ENCODE peak calls at places on chromosomes 6 and 20, in ten cellular contexts. K, E, R, A, S, L, B, D, N and M are unnamed samples.

GRCh38 chr20:63708301-63709148 is 686 bp downstream of the ZGPAT start:
- DNase-seq in K (no peak), E (peak; percentile 81), R (peak; percentile 28), A (no peak), S (peak; percentile 47), L (no peak), B (peak; percentile 24), D (no peak), N (no peak), M (peak; percentile 18)

GRCh38 chr6:124400600-124400999 is 561.6 kb upstream of the RNF217 start:
- DNase-seq in K (no peak), E (no peak), R (no peak), A (peak; percentile 21), S (no peak), L (no peak), B (no peak), D (no peak), N (no peak), M (no peak)

GRCh38 chr6:142545147-142545546 is 243.3 kb downstream of the ADGRG6 start:
- DNase-seq in K (no peak), E (no peak), R (no peak), A (peak; percentile 0), S (no peak), L (no peak), B (no peak), D (no peak), N (no peak), M (no peak)

GRCh38 chr6:159595173-159595572 is 97.9 kb downstream of the SOD2 start:
- DNase-seq in K (no peak), E (no peak), R (no peak), A (peak; percentile 43), S (no peak), L (peak; percentile 38), B (peak; percentile 30), D (peak; percentile 92), N (peak; percentile 22), M (peak; percentile 64)

GRCh38 chr20:44018684-44019637 is 104.3 kb downstream of the TOX2 start:
- DNase-seq in K (no peak), E (peak; percentile 54), R (no peak), A (no peak), S (no peak), L (no peak), B (no peak), D (no peak), N (no peak), M (peak; percentile 19)

GRCh38 chr20:53580376-53581111 is 13.1 kb downstream of the ZNF217 start:
- DNase-seq in K (peak; percentile 27), E (peak; percentile 20), R (no peak), A (no peak), S (no peak), L (no peak), B (no peak), D (no peak), N (no peak), M (peak; percentile 11)

GRCh38 chr20:21395666-21396044 is 1.7 kb downstream of the NKX2-4 start:
- DNase-seq in K (no peak), E (no peak), R (peak; percentile 55), A (no peak), S (peak; percentile 7), L (no peak), B (no peak), D (no peak), N (no peak), M (no peak)

GRCh38 chr6:20978176-20978614 is 443.9 kb downstream of the CDKAL1 start:
- DNase-seq in K (no peak), E (no peak), R (no peak), A (no peak), S (no peak), L (no peak), B (peak; percentile 4), D (peak; percentile 94), N (no peak), M (peak; percentile 59)

GRCh38 chr6:138817799-138818198 is 21.9 kb downstream of the ECT2L start:
- DNase-seq in K (peak; percentile 92), E (no peak), R (peak; percentile 88), A (peak; percentile 99), S (peak; percentile 88), L (peak; percentile 91), B (peak; percentile 52), D (peak; percentile 89), N (no peak), M (peak; percentile 61)

GRCh38 chr6:150680510-150680909 is 80.8 kb downstream of the PLEKHG1 start:
- DNase-seq in K (no peak), E (no peak), R (no peak), A (no peak), S (no peak), L (no peak), B (no peak), D (no peak), N (no peak), M (no peak)

GRCh38 chr6:89610149-89610642 is 28.4 kb downstream of the LYRM2 start:
- DNase-seq in K (peak; percentile 65), E (peak; percentile 87), R (peak; percentile 66), A (peak; percentile 80), S (peak; percentile 72), L (peak; percentile 65), B (peak; percentile 43), D (peak; percentile 18), N (no peak), M (peak; percentile 79)

GRCh38 chr6:41578714-41579610 is 32.8 kb downstream of the FOXP4 start:
- DNase-seq in K (no peak), E (no peak), R (peak; percentile 62), A (no peak), S (no peak), L (no peak), B (peak; percentile 56), D (no peak), N (no peak), M (peak; percentile 27)

GRCh38 chr6:64010010-64010409 is 374.4 kb downstream of the PHF3 start:
- DNase-seq in K (no peak), E (no peak), R (no peak), A (no peak), S (no peak), L (no peak), B (no peak), D (no peak), N (no peak), M (no peak)

GRCh38 chr6:139711714-139712585 is 337.5 kb upstream of the CITED2 start:
- DNase-seq in K (no peak), E (no peak), R (no peak), A (no peak), S (no peak), L (no peak), B (peak; percentile 29), D (peak; percentile 9), N (no peak), M (peak; percentile 55)

GRCh38 chr6:43763812-43764522 is 6.0 kb upstream of the VEGFA start:
- DNase-seq in K (no peak), E (peak; percentile 25), R (no peak), A (no peak), S (no peak), L (no peak), B (no peak), D (no peak), N (no peak), M (no peak)

GRCh38 chr6:144090384-144090783 is 5.0 kb downstream of the SF3B5 start:
- DNase-seq in K (no peak), E (no peak), R (no peak), A (no peak), S (no peak), L (no peak), B (no peak), D (no peak), N (no peak), M (peak; percentile 7)

GRCh38 chr20:44714701-44715494 is at the start of gene CCN5:
- DNase-seq in K (peak; percentile 86), E (peak; percentile 96), R (no peak), A (peak; percentile 59), S (peak; percentile 70), L (peak; percentile 86), B (peak; percentile 89), D (peak; percentile 79), N (no peak), M (peak; percentile 90)

GRCh38 chr6:88975369-88975768 is 12.0 kb upstream of the RNGTT start:
- DNase-seq in K (no peak), E (no peak), R (no peak), A (no peak), S (no peak), L (no peak), B (no peak), D (no peak), N (no peak), M (no peak)

GRCh38 chr6:16222826-16223225 is 15.6 kb upstream of the GMPR start:
- DNase-seq in K (no peak), E (peak; percentile 34), R (no peak), A (no peak), S (no peak), L (no peak), B (no peak), D (no peak), N (no peak), M (no peak)

GRCh38 chr6:124927806-124928205 is 34.4 kb upstream of the RNF217 start:
- DNase-seq in K (no peak), E (no peak), R (no peak), A (peak; percentile 77), S (no peak), L (no peak), B (no peak), D (peak; percentile 8), N (no peak), M (no peak)

GRCh38 chr20:36768768-36769430 is 4.7 kb downstream of the DSN1 start:
- DNase-seq in K (no peak), E (no peak), R (no peak), A (no peak), S (no peak), L (no peak), B (no peak), D (peak; percentile 63), N (no peak), M (no peak)

GRCh38 chr6:1029196-1029595 is 282.7 kb upstream of the FOXQ1 start:
- DNase-seq in K (peak; percentile 15), E (no peak), R (no peak), A (no peak), S (no peak), L (no peak), B (peak; percentile 28), D (peak; percentile 46), N (no peak), M (peak; percentile 57)